ENCODE peak calls at places on chromosomes 2 and 18, in ten cellular contexts. One of them, this sample, is unnamed.

GRCh38 chr2:232937278-232937906 is 67.3 kb downstream of the SNORC start:
- DNase-seq in IMR-90: peak
- DNase-seq in CD4-positive, CD25-positive, alpha-beta regulatory T cell: no peak
- DNase-seq in PC-3: peak
- DNase-seq in testis: no peak
- DNase-seq in fibroblast of lung: peak
- DNase-seq in body of pancreas: no peak
- DNase-seq in foreskin keratinocyte: peak
- DNase-seq in stomach: no peak
- DNase-seq in pancreas: no peak
- DNase-seq in this sample: no peak

GRCh38 chr18:45687617-45688016 is 36.4 kb upstream of the SLC14A1 start:
- DNase-seq in IMR-90: no peak
- DNase-seq in CD4-positive, CD25-positive, alpha-beta regulatory T cell: peak
- DNase-seq in PC-3: no peak
- DNase-seq in testis: no peak
- DNase-seq in fibroblast of lung: no peak
- DNase-seq in body of pancreas: no peak
- DNase-seq in foreskin keratinocyte: no peak
- DNase-seq in stomach: no peak
- DNase-seq in pancreas: no peak
- DNase-seq in this sample: no peak

GRCh38 chr2:231604101-231604684 is 11.5 kb downstream of the TEX44 start:
- DNase-seq in IMR-90: no peak
- DNase-seq in CD4-positive, CD25-positive, alpha-beta regulatory T cell: no peak
- DNase-seq in PC-3: no peak
- DNase-seq in testis: peak
- DNase-seq in fibroblast of lung: no peak
- DNase-seq in body of pancreas: peak
- DNase-seq in foreskin keratinocyte: no peak
- DNase-seq in stomach: peak
- DNase-seq in pancreas: peak
- DNase-seq in this sample: no peak

GRCh38 chr2:205660521-205661124 is 21.7 kb upstream of the NRP2 start:
- DNase-seq in IMR-90: peak
- DNase-seq in CD4-positive, CD25-positive, alpha-beta regulatory T cell: peak
- DNase-seq in PC-3: peak
- DNase-seq in testis: no peak
- DNase-seq in fibroblast of lung: peak
- DNase-seq in body of pancreas: peak
- DNase-seq in foreskin keratinocyte: peak
- DNase-seq in stomach: no peak
- DNase-seq in pancreas: no peak
- DNase-seq in this sample: no peak

GRCh38 chr2:10919776-10920606 is 8.3 kb downstream of the KCNF1 start:
- DNase-seq in IMR-90: no peak
- DNase-seq in CD4-positive, CD25-positive, alpha-beta regulatory T cell: no peak
- DNase-seq in PC-3: no peak
- DNase-seq in testis: no peak
- DNase-seq in fibroblast of lung: no peak
- DNase-seq in body of pancreas: no peak
- DNase-seq in foreskin keratinocyte: no peak
- DNase-seq in stomach: no peak
- DNase-seq in pancreas: no peak
- DNase-seq in this sample: no peak

GRCh38 chr2:224101820-224102630 is 62.9 kb upstream of the SERPINE2 start:
- DNase-seq in IMR-90: peak
- DNase-seq in CD4-positive, CD25-positive, alpha-beta regulatory T cell: peak
- DNase-seq in PC-3: peak
- DNase-seq in testis: peak
- DNase-seq in fibroblast of lung: peak
- DNase-seq in body of pancreas: peak
- DNase-seq in foreskin keratinocyte: peak
- DNase-seq in stomach: no peak
- DNase-seq in pancreas: no peak
- DNase-seq in this sample: peak

GRCh38 chr2:25885933-25886332 is 7.6 kb upstream of the ASXL2 start:
- DNase-seq in IMR-90: peak
- DNase-seq in CD4-positive, CD25-positive, alpha-beta regulatory T cell: no peak
- DNase-seq in PC-3: peak
- DNase-seq in testis: no peak
- DNase-seq in fibroblast of lung: peak
- DNase-seq in body of pancreas: no peak
- DNase-seq in foreskin keratinocyte: peak
- DNase-seq in stomach: no peak
- DNase-seq in pancreas: no peak
- DNase-seq in this sample: no peak

GRCh38 chr2:29753676-29754444 is 167.5 kb downstream of the ALK start:
- DNase-seq in IMR-90: peak
- DNase-seq in CD4-positive, CD25-positive, alpha-beta regulatory T cell: no peak
- DNase-seq in PC-3: peak
- DNase-seq in testis: no peak
- DNase-seq in fibroblast of lung: peak
- DNase-seq in body of pancreas: no peak
- DNase-seq in foreskin keratinocyte: no peak
- DNase-seq in stomach: no peak
- DNase-seq in pancreas: no peak
- DNase-seq in this sample: no peak

GRCh38 chr2:66445076-66445724 is 10.3 kb downstream of the MEIS1 start:
- DNase-seq in IMR-90: no peak
- DNase-seq in CD4-positive, CD25-positive, alpha-beta regulatory T cell: no peak
- DNase-seq in PC-3: no peak
- DNase-seq in testis: no peak
- DNase-seq in fibroblast of lung: peak
- DNase-seq in body of pancreas: peak
- DNase-seq in foreskin keratinocyte: no peak
- DNase-seq in stomach: no peak
- DNase-seq in pancreas: peak
- DNase-seq in this sample: no peak

GRCh38 chr2:226694142-226694541 is 105.5 kb downstream of the IRS1 start:
- DNase-seq in IMR-90: no peak
- DNase-seq in CD4-positive, CD25-positive, alpha-beta regulatory T cell: no peak
- DNase-seq in PC-3: no peak
- DNase-seq in testis: no peak
- DNase-seq in fibroblast of lung: no peak
- DNase-seq in body of pancreas: no peak
- DNase-seq in foreskin keratinocyte: no peak
- DNase-seq in stomach: no peak
- DNase-seq in pancreas: no peak
- DNase-seq in this sample: no peak

GRCh38 chr18:33584845-33585775 is 7.1 kb downstream of the ASXL3 start:
- DNase-seq in IMR-90: no peak
- DNase-seq in CD4-positive, CD25-positive, alpha-beta regulatory T cell: no peak
- DNase-seq in PC-3: no peak
- DNase-seq in testis: no peak
- DNase-seq in fibroblast of lung: no peak
- DNase-seq in body of pancreas: peak
- DNase-seq in foreskin keratinocyte: no peak
- DNase-seq in stomach: no peak
- DNase-seq in pancreas: no peak
- DNase-seq in this sample: no peak

GRCh38 chr2:109435866-109436634 is 177.7 kb downstream of the SEPTIN10 start:
- DNase-seq in IMR-90: peak
- DNase-seq in CD4-positive, CD25-positive, alpha-beta regulatory T cell: no peak
- DNase-seq in PC-3: no peak
- DNase-seq in testis: no peak
- DNase-seq in fibroblast of lung: peak
- DNase-seq in body of pancreas: peak
- DNase-seq in foreskin keratinocyte: no peak
- DNase-seq in stomach: no peak
- DNase-seq in pancreas: peak
- DNase-seq in this sample: no peak

GRCh38 chr2:12915792-12916191 is 199.1 kb downstream of the TRIB2 start:
- DNase-seq in IMR-90: peak
- DNase-seq in CD4-positive, CD25-positive, alpha-beta regulatory T cell: no peak
- DNase-seq in PC-3: peak
- DNase-seq in testis: no peak
- DNase-seq in fibroblast of lung: peak
- DNase-seq in body of pancreas: no peak
- DNase-seq in foreskin keratinocyte: no peak
- DNase-seq in stomach: no peak
- DNase-seq in pancreas: no peak
- DNase-seq in this sample: no peak

GRCh38 chr2:12918138-12918840 is 201.6 kb downstream of the TRIB2 start:
- DNase-seq in IMR-90: peak
- DNase-seq in CD4-positive, CD25-positive, alpha-beta regulatory T cell: no peak
- DNase-seq in PC-3: no peak
- DNase-seq in testis: no peak
- DNase-seq in fibroblast of lung: peak
- DNase-seq in body of pancreas: no peak
- DNase-seq in foreskin keratinocyte: no peak
- DNase-seq in stomach: no peak
- DNase-seq in pancreas: no peak
- DNase-seq in this sample: no peak

GRCh38 chr2:12923907-12924610 is 207.3 kb downstream of the TRIB2 start:
- DNase-seq in IMR-90: peak
- DNase-seq in CD4-positive, CD25-positive, alpha-beta regulatory T cell: no peak
- DNase-seq in PC-3: peak
- DNase-seq in testis: no peak
- DNase-seq in fibroblast of lung: peak
- DNase-seq in body of pancreas: no peak
- DNase-seq in foreskin keratinocyte: no peak
- DNase-seq in stomach: no peak
- DNase-seq in pancreas: no peak
- DNase-seq in this sample: no peak

GRCh38 chr2:12921321-12921720 is 204.6 kb downstream of the TRIB2 start:
- DNase-seq in IMR-90: no peak
- DNase-seq in CD4-positive, CD25-positive, alpha-beta regulatory T cell: no peak
- DNase-seq in PC-3: no peak
- DNase-seq in testis: no peak
- DNase-seq in fibroblast of lung: no peak
- DNase-seq in body of pancreas: no peak
- DNase-seq in foreskin keratinocyte: no peak
- DNase-seq in stomach: no peak
- DNase-seq in pancreas: no peak
- DNase-seq in this sample: no peak

GRCh38 chr2:12918841-12919445 is 202.2 kb downstream of the TRIB2 start:
- DNase-seq in IMR-90: peak
- DNase-seq in CD4-positive, CD25-positive, alpha-beta regulatory T cell: no peak
- DNase-seq in PC-3: peak
- DNase-seq in testis: peak
- DNase-seq in fibroblast of lung: peak
- DNase-seq in body of pancreas: peak
- DNase-seq in foreskin keratinocyte: no peak
- DNase-seq in stomach: peak
- DNase-seq in pancreas: no peak
- DNase-seq in this sample: no peak
- H3K27ac ChIP-seq in IMR-90: peak
- H3K27ac ChIP-seq in CD4-positive, CD25-positive, alpha-beta regulatory T cell: no peak
- H3K27ac ChIP-seq in PC-3: no peak
- H3K27ac ChIP-seq in testis: peak
- H3K27ac ChIP-seq in fibroblast of lung: peak
- H3K27ac ChIP-seq in body of pancreas: peak
- H3K27ac ChIP-seq in foreskin keratinocyte: no peak
- H3K27ac ChIP-seq in stomach: peak
- H3K27ac ChIP-seq in pancreas: peak
- H3K27ac ChIP-seq in this sample: peak

GRCh38 chr2:196176142-196176738 is 4.9 kb upstream of the STK17B start:
- DNase-seq in IMR-90: no peak
- DNase-seq in CD4-positive, CD25-positive, alpha-beta regulatory T cell: peak
- DNase-seq in PC-3: no peak
- DNase-seq in testis: no peak
- DNase-seq in fibroblast of lung: no peak
- DNase-seq in body of pancreas: peak
- DNase-seq in foreskin keratinocyte: no peak
- DNase-seq in stomach: peak
- DNase-seq in pancreas: no peak
- DNase-seq in this sample: no peak
- H3K27ac ChIP-seq in IMR-90: no peak
- H3K27ac ChIP-seq in CD4-positive, CD25-positive, alpha-beta regulatory T cell: peak
- H3K27ac ChIP-seq in PC-3: no peak
- H3K27ac ChIP-seq in testis: no peak
- H3K27ac ChIP-seq in fibroblast of lung: no peak
- H3K27ac ChIP-seq in body of pancreas: no peak
- H3K27ac ChIP-seq in foreskin keratinocyte: no peak
- H3K27ac ChIP-seq in stomach: no peak
- H3K27ac ChIP-seq in pancreas: no peak
- H3K27ac ChIP-seq in this sample: no peak

DNA sequence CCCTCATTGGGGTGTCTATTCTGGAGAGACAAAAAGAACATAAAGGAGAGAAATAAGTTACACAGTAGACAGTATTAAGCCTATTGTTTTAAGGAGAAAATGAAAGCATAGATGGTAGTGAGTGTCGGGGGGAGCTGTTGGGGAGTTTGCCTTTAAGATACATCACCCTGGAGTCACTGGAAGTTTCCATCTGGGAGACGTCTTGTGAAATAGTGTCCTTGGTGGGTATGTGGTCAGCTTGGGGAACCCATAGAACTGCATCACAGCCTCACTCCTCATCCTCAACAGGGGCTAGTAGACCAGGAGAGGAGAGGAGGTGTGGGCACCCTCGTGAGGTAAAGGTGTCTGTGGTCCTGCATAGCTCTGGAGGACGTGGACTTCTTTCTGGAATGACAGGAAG is 60.6 kb downstream of the RNF144A start:
- DNase-seq in IMR-90: no peak
- DNase-seq in CD4-positive, CD25-positive, alpha-beta regulatory T cell: no peak
- DNase-seq in PC-3: no peak
- DNase-seq in testis: no peak
- DNase-seq in fibroblast of lung: no peak
- DNase-seq in body of pancreas: no peak
- DNase-seq in foreskin keratinocyte: no peak
- DNase-seq in stomach: no peak
- DNase-seq in pancreas: no peak
- DNase-seq in this sample: no peak
- H3K27ac ChIP-seq in IMR-90: no peak
- H3K27ac ChIP-seq in CD4-positive, CD25-positive, alpha-beta regulatory T cell: no peak
- H3K27ac ChIP-seq in PC-3: peak
- H3K27ac ChIP-seq in testis: no peak
- H3K27ac ChIP-seq in fibroblast of lung: no peak
- H3K27ac ChIP-seq in body of pancreas: peak
- H3K27ac ChIP-seq in foreskin keratinocyte: no peak
- H3K27ac ChIP-seq in stomach: no peak
- H3K27ac ChIP-seq in pancreas: peak
- H3K27ac ChIP-seq in this sample: no peak

GRCh38 chr2:18612133-18612532 is 22.8 kb upstream of the NT5C1B start:
- DNase-seq in IMR-90: no peak
- DNase-seq in CD4-positive, CD25-positive, alpha-beta regulatory T cell: no peak
- DNase-seq in PC-3: no peak
- DNase-seq in testis: no peak
- DNase-seq in fibroblast of lung: no peak
- DNase-seq in body of pancreas: no peak
- DNase-seq in foreskin keratinocyte: no peak
- DNase-seq in stomach: no peak
- DNase-seq in pancreas: no peak
- DNase-seq in this sample: no peak
- H3K27ac ChIP-seq in IMR-90: no peak
- H3K27ac ChIP-seq in CD4-positive, CD25-positive, alpha-beta regulatory T cell: no peak
- H3K27ac ChIP-seq in PC-3: no peak
- H3K27ac ChIP-seq in testis: no peak
- H3K27ac ChIP-seq in fibroblast of lung: no peak
- H3K27ac ChIP-seq in body of pancreas: no peak
- H3K27ac ChIP-seq in foreskin keratinocyte: no peak
- H3K27ac ChIP-seq in stomach: no peak
- H3K27ac ChIP-seq in pancreas: no peak
- H3K27ac ChIP-seq in this sample: no peak

GRCh38 chr2:112182581-112183034 is 44.4 kb downstream of the FBLN7 start:
- DNase-seq in IMR-90: no peak
- DNase-seq in CD4-positive, CD25-positive, alpha-beta regulatory T cell: peak
- DNase-seq in PC-3: no peak
- DNase-seq in testis: no peak
- DNase-seq in fibroblast of lung: no peak
- DNase-seq in body of pancreas: no peak
- DNase-seq in foreskin keratinocyte: no peak
- DNase-seq in stomach: no peak
- DNase-seq in pancreas: no peak
- DNase-seq in this sample: no peak
- H3K27ac ChIP-seq in IMR-90: no peak
- H3K27ac ChIP-seq in CD4-positive, CD25-positive, alpha-beta regulatory T cell: peak
- H3K27ac ChIP-seq in PC-3: no peak
- H3K27ac ChIP-seq in testis: no peak
- H3K27ac ChIP-seq in fibroblast of lung: no peak
- H3K27ac ChIP-seq in body of pancreas: no peak
- H3K27ac ChIP-seq in foreskin keratinocyte: no peak
- H3K27ac ChIP-seq in stomach: no peak
- H3K27ac ChIP-seq in pancreas: no peak
- H3K27ac ChIP-seq in this sample: no peak